ENCODE peak calls at places on chromosomes 13 and 19, in six cellular contexts. E, V, A, B, J and X are unnamed samples.

GRCh38 chr13:39970177-39970846 is 314.9 kb downstream of the COG6 start:
- DNase-seq in V (no peak), J (no peak), A (no peak), B (peak; percentile 38), E (no peak), X (peak; percentile 47)

GRCh38 chr19:7679017-7679720 is 1.5 kb upstream of the TRAPPC5 start:
- DNase-seq in A (peak; percentile 49), B (no peak), V (peak; percentile 75), J (no peak), E (no peak), X (no peak)

GRCh38 chr13:23558675-23559536 is 11.3 kb upstream of the TNFRSF19 start:
- DNase-seq in J (peak; percentile 25), E (no peak), B (no peak), V (no peak), A (peak; percentile 56), X (peak; percentile 69)

GRCh38 chr13:42076309-42076713 is 27.9 kb downstream of the DGKH start:
- DNase-seq in A (no peak), V (no peak), B (no peak), J (no peak), E (no peak), X (no peak)

GRCh38 chr13:113667771-113668490 is 912 bp downstream of the GRK1 start:
- DNase-seq in E (no peak), B (no peak), J (no peak), V (no peak), A (no peak), X (no peak)

GRCh38 chr13:108961542-108962125 is 332.2 kb downstream of the MYO16 start:
- DNase-seq in J (no peak), B (peak; percentile 74), E (no peak), V (peak; percentile 57), A (peak; percentile 59), X (peak; percentile 55)

GRCh38 chr19:48249502-48250014 is 6.2 kb downstream of the CARD8 start:
- DNase-seq in B (no peak), E (peak; percentile 44), A (no peak), V (no peak), J (no peak), X (no peak)

GRCh38 chr19:3096267-3096901 is 2.2 kb downstream of the GNA11 start:
- DNase-seq in A (no peak), J (no peak), B (no peak), E (no peak), V (peak; percentile 24), X (no peak)

GRCh38 chr19:14473915-14474578 is 1.1 kb downstream of the PTGER1 start:
- DNase-seq in B (no peak), J (no peak), V (peak; percentile 19), E (no peak), A (no peak), X (no peak)

GRCh38 chr19:44993526-44993925 is 7.7 kb upstream of the RELB start:
- DNase-seq in J (no peak), A (no peak), V (no peak), E (no peak), B (no peak), X (no peak)

GRCh38 chr13:37229931-37230330 is 124.5 kb upstream of the CSNK1A1L start:
- DNase-seq in V (no peak), E (no peak), J (no peak), A (no peak), B (no peak), X (no peak)